ENCODE peak calls at places on chromosomes 1 and 21, in ten cellular contexts. V is Caco-2, U is OCI-LY7, Y is cardiac muscle cell, A is neural progenitor cell, S is left lung, O is transverse colon, D is tibial artery, F is suprapubic skin, L is astrocyte. X is an unnamed sample. For H3K4me1, the result is how much of the 10 kb centered on the place peaks cover.

GRCh38 chr1:53468374-53468773 is 9.2 kb downstream of the DMRTB1 start:
- DNase-seq in U (no peak), L (no peak), A (no peak), D (no peak), V (no peak), Y (no peak), S (no peak), F (no peak), O (no peak), X (no peak)

GRCh38 chr21:37644666-37645065 is 271.6 kb downstream of the KCNJ6 start:
- DNase-seq in S (no peak), F (no peak), A (no peak), U (no peak), O (no peak), Y (peak), V (no peak), D (no peak), L (no peak), X (no peak)

GRCh38 chr21:46125846-46126301 is 28.0 kb downstream of the COL6A2 start:
- DNase-seq in A (no peak), F (peak), D (peak), O (peak), Y (no peak), V (no peak), S (peak), U (no peak), L (no peak), X (peak)

GRCh38 chr1:65002156-65002507 is 35.8 kb upstream of the JAK1 start:
- DNase-seq in U (no peak), V (no peak), S (peak), D (no peak), F (peak), Y (no peak), O (no peak), L (no peak), A (no peak), X (no peak)

GRCh38 chr1:31694069-31694909 is 9.5 kb downstream of the COL16A1 start:
- DNase-seq in A (peak), O (no peak), Y (no peak), D (no peak), S (no peak), U (no peak), V (no peak), F (no peak), L (no peak), X (no peak)

GRCh38 chr1:6300342-6301141 is 39.6 kb upstream of the GPR153 start:
- DNase-seq in L (no peak), S (no peak), D (no peak), Y (no peak), A (no peak), O (peak), U (no peak), F (no peak), V (no peak), X (no peak)

GRCh38 chr1:53366901-53367502 is 39.1 kb upstream of the LRP8 start:
- DNase-seq in L (no peak), Y (no peak), U (no peak), O (no peak), D (peak), S (peak), V (no peak), F (peak), A (no peak), X (peak)

GRCh38 chr1:43074244-43074643 is 97.8 kb downstream of the EBNA1BP2 start:
- DNase-seq in U (no peak), F (no peak), D (no peak), L (no peak), A (peak), V (peak), Y (no peak), O (no peak), S (no peak), X (peak)

GRCh38 chr1:153616144-153616884 is at the start of gene S100A14:
- DNase-seq in V (peak), Y (no peak), F (peak), A (no peak), L (no peak), O (peak), S (peak), U (no peak), D (no peak), X (peak)

GRCh38 chr1:223341111-223341510 is 22.9 kb downstream of the SUSD4 start:
- DNase-seq in O (no peak), F (no peak), S (no peak), L (peak), A (no peak), U (no peak), D (no peak), V (no peak), Y (peak), X (no peak)

GRCh38 chr1:243977104-243977503 is 74.0 kb upstream of the ZBTB18 start:
- DNase-seq in F (no peak), Y (peak), U (no peak), A (no peak), S (no peak), O (no peak), V (no peak), L (peak), D (no peak), X (no peak)

GRCh38 chr21:43342301-43342881 is 84.5 kb downstream of the SIK1 start:
- DNase-seq in S (no peak), F (no peak), L (no peak), Y (no peak), O (no peak), V (no peak), U (no peak), A (no peak), D (no peak), X (no peak)
- H3K4me1 ChIP-seq in S (under half), F (under half), L (under half), Y (under half), O (under half), V (half or more), U (under half), A (under half), D (under half), X (under half)

GRCh38 chr1:52158218-52158617 is 16.3 kb downstream of the ZFYVE9 start:
- DNase-seq in L (no peak), D (no peak), O (no peak), V (no peak), A (no peak), F (no peak), Y (no peak), S (no peak), U (no peak), X (no peak)
- TF ChIP-seq CTCF in L (no peak), D (no peak), O (no peak), V (no peak), A (no peak), F (no peak), Y (no peak), S (no peak), U (no peak), X (no peak)

DNA sequence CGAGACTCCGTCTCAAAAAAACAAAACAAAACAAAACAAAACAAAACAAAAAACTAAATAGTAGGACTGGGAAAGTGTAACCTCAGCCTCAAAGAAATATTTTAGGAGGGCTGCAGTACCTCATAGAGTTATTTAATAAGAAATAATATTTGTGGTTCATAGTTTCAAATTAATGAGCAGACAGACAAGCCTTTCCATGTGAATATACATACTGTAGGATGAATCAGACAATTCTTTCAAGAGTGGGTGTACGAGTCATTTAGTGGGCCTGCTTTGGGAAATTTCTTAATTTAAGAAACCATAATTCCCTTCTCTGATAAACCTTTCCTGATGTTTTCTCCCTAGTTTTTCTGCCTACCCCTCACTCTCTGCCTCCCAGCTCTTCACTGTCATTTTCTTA is 52.5 kb downstream of the CDC14A start:
- DNase-seq in O (no peak), D (no peak), U (no peak), F (no peak), Y (no peak), S (no peak), L (peak), A (no peak), V (no peak), X (no peak)
- H3K4me1 ChIP-seq in O (under half), D (under half), U (under half), F (under half), Y (under half), S (under half), L (under half), A (under half), V (under half), X (under half)

GRCh38 chr1:167135281-167135840 is 41.5 kb downstream of the STYXL2 start:
- DNase-seq in F (no peak), D (no peak), O (no peak), A (peak), U (no peak), Y (no peak), L (no peak), S (no peak), V (no peak), X (no peak)
- TF ChIP-seq CTCF in F (no peak), D (no peak), O (no peak), A (no peak), U (no peak), Y (no peak), L (no peak), S (no peak), V (no peak), X (no peak)

GRCh38 chr1:1760715-1761114 is 17.6 kb downstream of the NADK start:
- DNase-seq in V (no peak), D (no peak), O (no peak), Y (no peak), U (peak), L (no peak), A (no peak), S (no peak), F (no peak), X (no peak)

GRCh38 chr1:1763657-1764621 is 14.3 kb downstream of the NADK start:
- DNase-seq in Y (peak), A (no peak), F (no peak), D (peak), O (no peak), U (no peak), L (no peak), V (no peak), S (peak), X (no peak)

GRCh38 chr1:1760345-1760650 is 18.0 kb downstream of the NADK start:
- DNase-seq in S (no peak), L (no peak), A (no peak), F (no peak), U (no peak), V (no peak), O (no peak), Y (no peak), D (no peak), X (no peak)

GRCh38 chr1:1759456-1760344 is 18.6 kb downstream of the NADK start:
- DNase-seq in V (no peak), S (no peak), O (peak), L (no peak), U (no peak), Y (no peak), A (no peak), D (no peak), F (no peak), X (no peak)

DNA sequence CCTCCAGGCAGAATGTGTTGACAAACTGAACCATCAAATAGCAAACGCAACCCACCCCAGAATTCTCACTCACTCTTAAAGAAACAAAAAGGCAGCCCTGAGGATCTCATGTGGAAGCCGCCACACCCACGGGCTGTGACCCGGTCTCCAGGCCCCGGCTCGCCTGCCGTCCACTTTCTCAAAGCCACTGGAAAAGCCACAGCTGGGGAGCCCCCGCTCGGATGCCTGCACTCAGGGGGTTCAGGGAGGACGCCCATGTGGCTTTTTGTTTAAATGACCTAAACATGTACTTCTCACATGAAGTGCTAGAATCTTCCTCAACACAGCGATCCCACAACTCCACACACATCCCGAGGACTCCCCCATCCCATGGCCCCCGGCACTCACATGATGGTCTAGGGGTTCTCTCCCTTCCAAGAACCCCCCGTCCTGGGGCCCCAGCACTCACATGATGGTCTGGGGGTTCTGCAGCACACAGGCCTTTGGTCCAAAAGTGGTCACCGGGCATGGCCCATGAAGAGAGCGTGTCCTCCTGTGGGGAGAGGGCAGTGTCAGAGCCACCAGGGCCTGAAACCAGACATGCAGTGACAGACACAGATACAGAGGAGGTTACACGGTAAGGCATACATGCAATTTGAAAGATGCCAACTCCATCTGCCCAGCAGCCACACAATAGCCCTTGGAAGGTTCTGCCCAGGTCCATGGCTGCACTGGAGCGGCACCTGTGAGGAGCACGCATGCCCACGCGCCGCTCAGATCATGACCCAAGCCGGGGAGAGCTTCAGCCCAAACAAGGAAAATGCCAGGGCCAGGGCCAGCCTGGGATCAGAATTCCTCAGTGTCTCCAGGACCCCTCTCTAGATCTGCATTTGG is 16.5 kb downstream of the NADK start:
- DNase-seq in A (no peak), L (no peak), F (no peak), D (no peak), O (no peak), U (no peak), S (no peak), Y (no peak), V (no peak), X (no peak)
- H3K4me1 ChIP-seq in A (under half), L (under half), F (under half), D (under half), O (under half), U (under half), S (half or more), Y (under half), V (under half), X (under half)

GRCh38 chr1:40625076-40625475 is 40.4 kb downstream of the RIMS3 start:
- DNase-seq in S (no peak), F (peak), D (no peak), U (peak), Y (peak), L (no peak), A (peak), V (peak), O (peak), X (peak)
- TF ChIP-seq CTCF in S (no peak), F (no peak), D (no peak), U (peak), Y (peak), L (no peak), A (peak), V (no peak), O (no peak), X (peak)

X was measured in endodermal cell.